ENCODE peak calls at places on chromosomes 5 and 9, in six cellular contexts. Z, P, T, G, Q and N are unnamed samples.
A peak's percentile ranks its signal among the peaks of the same experiment; 100 is the strongest.

GRCh38 chr5:170811719-170812118 is 28.2 kb downstream of the GABRP start:
- DNase-seq in Z (no peak), P (no peak), T (no peak), G (no peak), Q (no peak), N (no peak)

GRCh38 chr5:124735169-124735858 is 11.1 kb downstream of the ZNF608 start:
- DNase-seq in Z (no peak), P (peak; percentile 21), T (no peak), G (no peak), Q (peak; percentile 64), N (no peak)

GRCh38 chr9:28650327-28650726 is 1077.0 kb upstream of the C9orf72 start:
- DNase-seq in Z (no peak), P (no peak), T (no peak), G (no peak), Q (no peak), N (no peak)

GRCh38 chr5:6732634-6733410 is 19.6 kb downstream of the TENT4A start:
- DNase-seq in Z (no peak), P (peak; percentile 64), T (no peak), G (no peak), Q (no peak), N (no peak)

GRCh38 chr5:136155769-136156168 is 23.1 kb downstream of the SMAD5 start:
- DNase-seq in Z (no peak), P (peak; percentile 23), T (no peak), G (no peak), Q (no peak), N (no peak)

GRCh38 chr5:159951834-159952233 is 35.6 kb downstream of the ADRA1B start:
- DNase-seq in Z (no peak), P (no peak), T (no peak), G (no peak), Q (no peak), N (no peak)

GRCh38 chr5:168131519-168131918 is 159.9 kb upstream of the WWC1 start:
- DNase-seq in Z (no peak), P (no peak), T (no peak), G (no peak), Q (no peak), N (no peak)

GRCh38 chr5:76662521-76662920 is 39.3 kb upstream of the F2RL2 start:
- DNase-seq in Z (no peak), P (no peak), T (no peak), G (no peak), Q (no peak), N (no peak)

GRCh38 chr5:60295423-60295822 is 401.9 kb upstream of the PDE4D start:
- DNase-seq in Z (no peak), P (peak; percentile 72), T (no peak), G (peak; percentile 30), Q (peak; percentile 26), N (no peak)

GRCh38 chr9:114225534-114226288 is 70.4 kb downstream of the COL27A1 start:
- DNase-seq in Z (no peak), P (no peak), T (no peak), G (no peak), Q (no peak), N (no peak)

GRCh38 chr9:15249042-15249818 is 57.8 kb downstream of the TTC39B start:
- DNase-seq in Z (no peak), P (peak; percentile 38), T (no peak), G (no peak), Q (no peak), N (no peak)

GRCh38 chr5:10552183-10553143 is 11.4 kb upstream of the ANKRD33B start:
- DNase-seq in Z (no peak), P (no peak), T (peak; percentile 41), G (no peak), Q (no peak), N (no peak)

GRCh38 chr9:70114898-70115297 is 71.2 kb downstream of the MAMDC2 start:
- DNase-seq in Z (no peak), P (no peak), T (no peak), G (no peak), Q (no peak), N (no peak)

GRCh38 chr9:112494153-112494552 is 7.5 kb downstream of the KIAA1958 start:
- DNase-seq in Z (no peak), P (no peak), T (no peak), G (no peak), Q (no peak), N (no peak)

GRCh38 chr5:103223031-103223955 is 35.3 kb upstream of the MACIR start:
- DNase-seq in Z (no peak), P (no peak), T (no peak), G (no peak), Q (no peak), N (no peak)

GRCh38 chr9:2768330-2768729 is 51.0 kb downstream of the KCNV2 start:
- DNase-seq in Z (no peak), P (no peak), T (no peak), G (no peak), Q (peak; percentile 46), N (no peak)

GRCh38 chr9:2771101-2771500 is 53.8 kb downstream of the KCNV2 start:
- DNase-seq in Z (no peak), P (no peak), T (no peak), G (no peak), Q (no peak), N (no peak)

GRCh38 chr9:2765250-2765880 is 48.1 kb downstream of the KCNV2 start:
- DNase-seq in Z (no peak), P (no peak), T (no peak), G (no peak), Q (no peak), N (no peak)

GRCh38 chr9:2764371-2764770 is 47.1 kb downstream of the KCNV2 start:
- DNase-seq in Z (no peak), P (peak; percentile 60), T (no peak), G (no peak), Q (no peak), N (no peak)

DNA sequence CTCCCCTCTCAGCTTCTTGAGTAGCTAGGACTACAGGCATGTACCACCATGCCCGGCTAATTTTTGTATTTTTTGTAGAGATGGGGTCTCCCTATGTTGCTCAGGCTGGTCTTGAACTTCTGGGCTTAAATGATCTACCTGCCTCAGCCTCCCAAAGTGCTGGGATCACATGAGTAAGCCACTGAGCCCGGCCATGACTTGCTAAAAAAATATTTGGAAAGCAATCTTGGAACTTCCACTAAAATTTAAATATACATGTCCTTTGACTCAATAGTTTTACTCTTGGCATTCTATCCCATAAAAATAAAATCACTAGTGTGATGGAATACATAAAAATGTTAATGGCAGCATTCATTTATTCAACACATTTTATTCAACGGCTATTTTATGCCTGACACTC is 50.5 kb downstream of the KCNV2 start:
- DNase-seq in Z (no peak), P (no peak), T (no peak), G (no peak), Q (no peak), N (no peak)
- TF ChIP-seq CTCF in Z (no peak), P (no peak), T (no peak), G (no peak), Q (no peak), N (no peak)

GRCh38 chr9:2640570-2640969 is 19.0 kb downstream of the VLDLR start:
- DNase-seq in Z (no peak), P (no peak), T (no peak), G (no peak), Q (no peak), N (no peak)

GRCh38 chr9:2641033-2641432 is 19.4 kb downstream of the VLDLR start:
- DNase-seq in Z (no peak), P (no peak), T (no peak), G (no peak), Q (no peak), N (no peak)

GRCh38 chr9:2642068-2642467 is 20.5 kb downstream of the VLDLR start:
- DNase-seq in Z (no peak), P (no peak), T (no peak), G (no peak), Q (no peak), N (no peak)

GRCh38 chr9:2639786-2640185 is 18.2 kb downstream of the VLDLR start:
- DNase-seq in Z (no peak), P (no peak), T (no peak), G (no peak), Q (no peak), N (no peak)

DNA sequence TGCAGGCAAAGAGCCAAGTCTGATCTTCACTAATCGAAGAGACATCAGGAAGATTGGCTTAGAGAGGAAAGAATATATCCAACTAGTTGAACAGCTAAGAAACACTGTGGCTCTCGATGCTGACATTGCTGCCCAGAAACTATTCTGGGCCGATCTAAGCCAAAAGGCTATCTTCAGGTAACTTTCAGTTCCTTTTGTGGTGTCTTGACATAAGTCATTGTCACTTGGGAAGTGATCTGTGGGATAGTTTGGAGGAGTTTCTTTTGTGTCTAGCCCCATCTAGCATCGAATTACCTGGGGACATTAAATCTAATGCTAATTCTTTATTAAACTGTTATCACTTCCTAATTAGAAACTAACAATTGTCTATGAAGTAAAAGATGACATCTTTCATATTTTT is 24.0 kb downstream of the VLDLR start:
- DNase-seq in Z (no peak), P (no peak), T (no peak), G (no peak), Q (no peak), N (no peak)
- TF ChIP-seq CTCF in Z (no peak), P (no peak), T (no peak), G (no peak), Q (no peak), N (no peak)

DNA sequence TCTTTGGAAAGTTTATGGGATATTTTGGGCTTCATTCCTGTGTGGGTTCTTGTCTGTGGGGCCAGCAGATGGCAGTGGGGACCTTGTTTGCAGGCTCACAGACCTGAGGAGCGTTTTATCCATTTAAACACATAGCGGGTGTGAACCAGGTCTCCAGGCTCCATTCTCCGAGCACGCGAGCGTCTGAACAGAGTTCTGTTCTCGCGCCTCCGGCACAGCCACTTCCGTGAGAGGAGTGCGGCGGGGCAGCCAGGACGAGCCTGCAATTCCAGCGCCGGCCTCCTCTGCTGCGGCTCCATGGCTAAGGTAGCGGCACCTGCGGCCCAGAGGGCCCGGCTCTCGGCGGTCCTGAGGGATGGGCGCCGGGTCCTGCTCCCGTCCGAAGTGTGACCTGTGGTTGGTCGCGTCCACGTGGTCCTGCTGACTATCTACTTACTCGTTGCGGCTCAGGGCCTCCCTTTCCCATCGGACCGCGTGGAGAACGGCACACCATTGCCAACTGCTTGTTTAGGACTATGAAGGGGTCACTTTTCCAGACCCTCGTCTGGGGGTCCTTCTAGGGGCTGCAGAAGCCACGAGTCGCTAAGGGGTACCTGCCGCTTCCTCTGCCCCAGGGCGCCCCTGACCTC is 7.3 kb downstream of the NRARP start:
- DNase-seq in Z (no peak), P (peak; percentile 71), T (no peak), G (no peak), Q (peak; percentile 65), N (no peak)
- TF ChIP-seq CTCF in Z (no peak), P (peak; percentile 62), T (no peak), G (no peak), Q (no peak), N (peak; percentile 64)

DNA sequence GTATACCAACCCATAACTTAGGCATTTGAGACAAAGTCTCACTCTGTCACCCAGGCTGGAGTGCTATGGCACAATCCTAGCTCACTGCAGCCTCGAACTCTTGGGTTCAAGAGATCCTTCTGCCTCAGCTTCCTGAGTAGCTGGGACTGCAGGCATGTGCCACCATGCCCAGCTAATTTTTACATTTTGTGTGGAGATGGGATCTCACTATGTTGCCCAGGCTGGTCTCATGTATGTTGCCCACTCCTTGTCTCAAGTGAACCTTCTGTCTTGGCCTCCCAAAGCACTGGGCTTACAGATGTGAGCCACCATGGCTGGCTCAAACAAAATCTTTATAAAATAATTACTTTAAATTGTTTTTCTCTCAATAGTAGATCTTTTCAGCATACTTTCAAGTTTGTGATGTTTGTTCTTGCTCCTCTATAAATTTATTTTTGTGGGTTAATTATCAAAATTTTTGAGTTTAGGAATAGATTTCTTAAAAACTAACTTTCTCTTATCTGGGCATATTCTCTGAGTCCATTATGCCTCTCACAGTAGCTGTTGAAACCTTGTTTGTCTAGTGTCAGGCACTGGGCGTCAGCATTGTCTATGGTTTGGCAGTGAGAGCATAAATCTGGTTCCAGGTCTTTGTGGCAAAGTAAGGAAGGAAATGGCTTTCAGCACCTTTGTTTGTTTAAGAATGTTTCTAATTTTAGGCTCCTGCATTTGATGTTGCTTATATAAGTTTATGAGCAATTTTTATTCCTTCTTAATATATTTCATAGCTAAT is 38.7 kb downstream of the NLN start:
- DNase-seq in Z (no peak), P (peak; percentile 88), T (peak; percentile 69), G (no peak), Q (peak; percentile 43), N (no peak)
- TF ChIP-seq CTCF in Z (no peak), P (peak; percentile 62), T (peak; percentile 26), G (no peak), Q (no peak), N (peak; percentile 72)